ENCODE peak calls at places on chromosomes 6 and 20, in ten cellular contexts. M, G, W, A, U, Q, T, L, O and R are unnamed samples.

GRCh38 chr6:19052219-19052618 is 665.1 kb downstream of the RNF144B start:
- DNase-seq in M (no peak), G (peak), W (no peak), A (no peak), U (no peak), Q (peak), T (no peak), L (no peak), O (peak), R (no peak)

GRCh38 chr20:1422756-1423155 is 29.9 kb upstream of the FKBP1A start:
- DNase-seq in M (no peak), G (no peak), W (no peak), A (no peak), U (no peak), Q (peak), T (no peak), L (no peak), O (no peak), R (no peak)

GRCh38 chr6:133983099-133983939 is 30.3 kb downstream of the TBPL1 start:
- DNase-seq in M (peak), G (no peak), W (no peak), A (no peak), U (no peak), Q (peak), T (peak), L (no peak), O (peak), R (no peak)

GRCh38 chr6:37168809-37169457 is 1.0 kb upstream of the PIM1 start:
- DNase-seq in M (no peak), G (no peak), W (peak), A (peak), U (no peak), Q (peak), T (no peak), L (peak), O (no peak), R (peak)

GRCh38 chr6:41503841-41504525 is 42.2 kb upstream of the FOXP4 start:
- DNase-seq in M (no peak), G (peak), W (peak), A (peak), U (no peak), Q (peak), T (peak), L (peak), O (peak), R (no peak)

GRCh38 chr20:21125072-21125848 is 622 bp upstream of the KIZ start:
- DNase-seq in M (peak), G (no peak), W (peak), A (peak), U (peak), Q (peak), T (no peak), L (peak), O (peak), R (peak)

GRCh38 chr20:63702036-63702665 is 5.6 kb downstream of the ARFRP1 start:
- DNase-seq in M (no peak), G (no peak), W (no peak), A (no peak), U (no peak), Q (no peak), T (no peak), L (no peak), O (no peak), R (no peak)

GRCh38 chr6:5084192-5084786 is 852 bp upstream of the PPP1R3G start:
- DNase-seq in M (no peak), G (no peak), W (peak), A (no peak), U (no peak), Q (no peak), T (peak), L (no peak), O (no peak), R (no peak)

GRCh38 chr6:22250486-22250885 is 46.4 kb downstream of the PRL start:
- DNase-seq in M (no peak), G (peak), W (peak), A (no peak), U (no peak), Q (peak), T (no peak), L (peak), O (no peak), R (peak)

GRCh38 chr20:20450461-20451027 is 82.6 kb downstream of the INSM1 start:
- DNase-seq in M (no peak), G (peak), W (no peak), A (no peak), U (no peak), Q (no peak), T (no peak), L (no peak), O (peak), R (no peak)

GRCh38 chr6:85600713-85601313 is 7.2 kb upstream of the SNX14 start:
- DNase-seq in M (no peak), G (no peak), W (no peak), A (no peak), U (no peak), Q (no peak), T (no peak), L (peak), O (no peak), R (no peak)

GRCh38 chr6:80605165-80605989 is 498.9 kb downstream of the BCKDHB start:
- DNase-seq in M (no peak), G (peak), W (peak), A (no peak), U (no peak), Q (peak), T (no peak), L (peak), O (peak), R (peak)

GRCh38 chr20:63619086-63619485 is 7.8 kb downstream of the GMEB2 start:
- DNase-seq in M (no peak), G (no peak), W (no peak), A (no peak), U (no peak), Q (no peak), T (no peak), L (no peak), O (no peak), R (no peak)

GRCh38 chr6:21967282-21967681 is 329.6 kb downstream of the PRL start:
- DNase-seq in M (no peak), G (no peak), W (no peak), A (no peak), U (no peak), Q (no peak), T (no peak), L (no peak), O (no peak), R (no peak)

GRCh38 chr6:91751496-91751895 is 1164.6 kb upstream of the MAP3K7 start:
- DNase-seq in M (no peak), G (no peak), W (no peak), A (no peak), U (no peak), Q (no peak), T (no peak), L (peak), O (no peak), R (no peak)

GRCh38 chr6:160661129-160661723 is 2.8 kb downstream of the LPA start:
- DNase-seq in M (no peak), G (no peak), W (no peak), A (no peak), U (no peak), Q (no peak), T (no peak), L (no peak), O (no peak), R (no peak)